ENCODE peak calls at places on chromosomes 16 and 17, in four cellular contexts. B is gastrocnemius medialis, F is endothelial cell of umbilical vein, Z is breast epithelium. H is an unnamed sample.

GRCh38 chr16:56409195-56409594 is 16.1 kb downstream of the AMFR start:
- DNase-seq in B (no peak), Z (no peak), F (no peak), H (no peak)

GRCh38 chr16:12661656-12662172 is 142.0 kb downstream of the CPPED1 start:
- DNase-seq in F (peak), Z (no peak), B (no peak), H (no peak)

GRCh38 chr17:44976198-44976597 is 8.1 kb upstream of the C1QL1 start:
- DNase-seq in B (no peak), Z (no peak), F (no peak), H (no peak)

GRCh38 chr17:81039854-81040758 is 5.2 kb downstream of the BAIAP2 start:
- DNase-seq in Z (no peak), F (peak), B (no peak), H (no peak)

GRCh38 chr17:67359960-67360817 is 6.2 kb downstream of the PSMD12 start:
- DNase-seq in B (no peak), Z (no peak), F (peak), H (no peak)

GRCh38 chr16:65312071-65312470 is 190.2 kb upstream of the CDH11 start:
- DNase-seq in F (peak), Z (no peak), B (no peak), H (no peak)

GRCh38 chr16:2429771-2430663 is 770 bp downstream of the CCNF start:
- DNase-seq in B (no peak), F (peak), Z (no peak), H (peak)

GRCh38 chr17:7687072-7687907 is at the start of gene TP53:
- DNase-seq in B (peak), F (peak), Z (peak), H (peak)

GRCh38 chr16:79845006-79845733 is 244.6 kb upstream of the MAF start:
- DNase-seq in B (no peak), F (no peak), Z (no peak), H (no peak)

GRCh38 chr16:81517630-81518438 is 73.2 kb downstream of the CMIP start:
- DNase-seq in F (peak), Z (peak), B (no peak), H (no peak)

GRCh38 chr17:64608571-64608981 is 53.5 kb downstream of the SMURF2 start:
- DNase-seq in F (peak), Z (no peak), B (no peak), H (no peak)

GRCh38 chr17:82740906-82741759 is 5.7 kb downstream of the FN3K start:
- DNase-seq in F (no peak), Z (no peak), B (no peak), H (no peak)

GRCh38 chr17:35804658-35805192 is 4.6 kb upstream of the TAF15 start:
- DNase-seq in B (no peak), F (peak), Z (no peak), H (no peak)

GRCh38 chr16:80946481-80946880 is 60.2 kb downstream of the CMC2 start:
- DNase-seq in Z (no peak), B (no peak), F (no peak), H (no peak)

GRCh38 chr17:41814195-41814594 is 1.4 kb downstream of the FKBP10 start:
- DNase-seq in Z (no peak), B (no peak), F (no peak), H (no peak)

GRCh38 chr16:70577256-70577698 is 53.7 kb downstream of the SF3B3 start:
- DNase-seq in B (peak), Z (peak), F (peak), H (peak)

GRCh38 chr16:83338941-83339340 is 468.8 kb upstream of the HSBP1 start:
- DNase-seq in Z (no peak), B (no peak), F (peak), H (no peak)

GRCh38 chr16:77951788-77952187 is 70.6 kb upstream of the CLEC3A start:
- DNase-seq in Z (no peak), F (no peak), B (no peak), H (no peak)

GRCh38 chr17:31559647-31560501 is 168.4 kb downstream of the RAB11FIP4 start:
- DNase-seq in B (no peak), Z (peak), F (peak), H (no peak)

GRCh38 chr16:80085606-80086005 is 455.2 kb upstream of the DYNLRB2 start:
- DNase-seq in Z (no peak), B (no peak), F (no peak), H (no peak)

GRCh38 chr17:29019475-29020181 is 13.8 kb upstream of the SEZ6 start:
- DNase-seq in Z (no peak), B (no peak), F (no peak), H (no peak)

GRCh38 chr17:35299108-35299507 is 56.2 kb downstream of the SLFN5 start:
- DNase-seq in B (no peak), F (no peak), Z (peak), H (no peak)

GRCh38 chr17:79951361-79952264 is 84.1 kb downstream of the TBC1D16 start:
- DNase-seq in B (no peak), Z (peak), F (no peak), H (peak)

GRCh38 chr17:77887110-77887463 is 71.4 kb upstream of the TNRC6C start:
- DNase-seq in B (no peak), F (no peak), Z (no peak), H (no peak)
- H3K4me3 ChIP-seq in B (peak), F (no peak), Z (peak), H (peak)

DNA sequence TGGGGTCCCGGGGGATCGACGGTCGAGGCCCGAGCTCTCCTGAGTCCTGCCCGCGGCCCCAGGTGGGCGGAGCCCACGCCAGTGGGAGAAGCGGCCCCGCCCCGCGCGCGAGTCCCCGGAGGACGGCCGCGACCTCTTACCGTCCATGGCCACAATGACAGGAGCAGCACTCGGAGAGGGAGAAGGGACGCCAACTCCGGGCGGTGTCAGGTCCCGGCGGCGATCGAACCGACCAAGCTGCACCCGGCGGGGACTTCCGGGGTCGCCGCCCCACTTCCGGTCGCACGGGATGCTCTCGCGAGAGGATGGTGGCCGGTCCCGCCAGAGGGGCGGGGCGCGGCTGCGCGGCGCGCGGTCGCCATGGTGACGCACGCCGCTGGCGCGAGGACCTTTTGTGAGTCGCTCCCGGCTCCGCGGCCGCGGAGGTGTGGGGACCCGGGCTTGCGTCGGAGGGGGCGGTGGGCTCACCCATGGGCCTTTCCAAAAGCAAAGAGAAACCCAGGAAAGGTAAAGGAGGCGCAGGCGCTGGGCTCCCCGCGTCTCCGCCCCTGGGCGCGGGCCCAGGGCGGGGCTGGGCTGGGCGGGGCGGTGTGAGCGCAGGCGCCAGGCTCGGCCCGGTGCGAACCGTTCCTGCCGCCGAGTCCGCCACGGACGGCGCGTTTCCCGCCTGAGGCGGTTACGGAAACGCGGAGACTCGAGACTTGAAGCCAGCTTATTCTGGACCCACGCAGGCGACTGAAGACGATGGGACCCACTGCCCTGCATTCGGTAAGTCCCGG is at the start of the genes CHMP1A and SPATA33:
- DNase-seq in B (peak), F (peak), Z (peak), H (peak)
- TF ChIP-seq POLR2A in B (peak), F (peak), Z (peak), H (no peak)

DNA sequence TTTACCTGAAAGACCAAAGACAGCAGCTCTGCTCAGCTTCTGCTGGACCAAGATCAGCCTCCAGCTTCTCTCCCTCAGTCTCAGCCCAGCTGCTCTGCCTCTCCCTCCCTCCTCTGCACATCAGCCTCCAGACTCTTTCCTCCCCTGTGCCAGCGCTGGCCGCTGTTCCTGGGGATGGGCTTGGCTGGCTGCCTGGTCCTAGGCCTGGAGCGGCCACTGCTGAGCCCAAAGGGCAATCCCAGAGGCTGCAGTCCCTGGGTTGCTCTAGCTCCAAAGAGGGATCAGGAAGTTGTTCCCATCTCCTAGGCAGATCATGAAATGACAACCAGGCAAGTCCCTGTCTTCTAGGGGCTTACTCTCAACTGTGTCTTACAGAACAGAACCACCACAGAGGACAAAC is 31.3 kb downstream of the DCUN1D3 start:
- DNase-seq in F (peak), Z (peak), B (peak), H (peak)
- TF ChIP-seq CTCF in F (no peak), Z (no peak), B (no peak), H (no peak)

DNA sequence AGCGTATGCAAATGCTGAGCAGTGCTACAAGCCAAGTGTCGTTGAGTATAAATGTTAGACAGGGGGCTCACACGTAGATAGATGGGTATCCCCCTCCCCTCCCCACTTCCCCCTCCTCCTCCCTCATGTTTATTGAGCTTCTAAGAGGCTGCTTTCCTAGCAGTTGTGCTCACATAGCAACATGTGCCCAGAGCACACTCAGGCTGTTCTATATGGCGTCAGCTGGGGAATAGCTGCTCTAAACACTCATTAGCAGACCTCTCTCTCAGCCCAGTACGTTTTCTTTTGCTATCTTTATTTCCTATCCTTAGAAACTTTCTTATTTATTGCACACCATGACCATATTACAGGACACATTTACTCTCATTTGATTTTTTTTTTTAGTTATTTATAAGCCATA is 1.8 kb downstream of the KCNJ2 start:
- DNase-seq in F (peak), B (no peak), Z (no peak), H (no peak)
- H3K4me3 ChIP-seq in F (peak), B (peak), Z (no peak), H (peak)

GRCh38 chr16:590165-590874 is 454 bp downstream of the RAB40C start:
- DNase-seq in B (no peak), F (peak), Z (no peak), H (peak)

GRCh38 chr16:588889-589657 is 793 bp upstream of the RAB40C start:
- DNase-seq in B (peak), F (peak), Z (peak), H (peak)

GRCh38 chr16:590875-591200 is 972 bp downstream of the RAB40C start:
- DNase-seq in F (no peak), Z (no peak), B (no peak), H (no peak)

GRCh38 chr16:588639-588888 is 1.3 kb upstream of the RAB40C start:
- DNase-seq in B (no peak), F (peak), Z (no peak), H (no peak)

GRCh38 chr16:589658-590159 is at the start of gene RAB40C:
- DNase-seq in F (peak), Z (peak), B (peak), H (peak)
- TF ChIP-seq POLR2A in F (no peak), Z (no peak), B (no peak), H (no peak)

GRCh38 chr17:5747276-5747675 is 163.0 kb upstream of the NLRP1 start:
- DNase-seq in Z (no peak), B (no peak), F (no peak), H (no peak)
- TF ChIP-seq CTCF in Z (no peak), B (no peak), F (peak), H (no peak)

DNA sequence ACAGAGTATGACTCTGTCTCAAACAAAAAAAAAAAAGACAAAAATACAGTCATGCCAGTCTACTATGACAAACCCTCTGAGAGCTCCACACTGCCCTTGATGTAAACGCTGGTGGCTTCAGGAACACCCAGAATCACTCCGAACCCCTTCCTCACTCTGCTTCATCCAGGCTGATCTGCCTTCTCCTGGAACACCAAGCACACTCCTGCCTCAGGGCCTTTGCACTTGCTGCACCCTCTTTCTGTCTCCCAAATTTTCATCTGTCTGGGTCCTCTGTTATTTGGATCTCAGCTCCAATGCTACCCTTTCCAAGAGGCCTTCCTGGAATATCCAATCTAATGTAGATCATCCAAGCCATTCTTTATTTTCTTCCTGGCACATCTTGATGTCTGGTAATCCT is 7.9 kb upstream of the SLC39A11 start:
- DNase-seq in Z (no peak), F (no peak), B (no peak), H (no peak)
- H3K4me3 ChIP-seq in Z (no peak), F (no peak), B (no peak), H (no peak)

H was measured in suprapubic skin.